ENCODE peak calls at places on chromosomes 2 and 18, in four cellular contexts. S, V, X and U are unnamed samples.

GRCh38 chr2:230347659-230348305 is 20.8 kb downstream of the SP140L start:
- DNase-seq in S (peak), V (no peak), X (no peak), U (no peak)

GRCh38 chr2:33929467-33929866 is 330.4 kb upstream of the FAM98A start:
- DNase-seq in S (peak), V (no peak), X (no peak), U (no peak)

GRCh38 chr2:196233808-196234501 is 62.6 kb upstream of the STK17B start:
- DNase-seq in S (peak), V (no peak), X (no peak), U (no peak)

GRCh38 chr2:119393971-119394748 is 27.4 kb downstream of the DBI start:
- DNase-seq in S (no peak), V (no peak), X (no peak), U (no peak)

GRCh38 chr2:239252433-239253200 is 148.2 kb downstream of the HDAC4 start:
- DNase-seq in S (no peak), V (no peak), X (no peak), U (no peak)

GRCh38 chr2:227460079-227460485 is 11.9 kb upstream of the AGFG1 start:
- DNase-seq in S (no peak), V (no peak), X (no peak), U (no peak)

GRCh38 chr18:58254873-58255511 is 211.0 kb downstream of the NEDD4L start:
- DNase-seq in S (no peak), V (peak), X (no peak), U (no peak)

GRCh38 chr2:238859636-238860347 is 11.9 kb downstream of the TWIST2 start:
- DNase-seq in S (no peak), V (no peak), X (no peak), U (no peak)

GRCh38 chr2:128415768-128416039 is 97.0 kb upstream of the HS6ST1 start:
- DNase-seq in S (no peak), V (no peak), X (no peak), U (no peak)

GRCh38 chr2:6645672-6646071 is 220.0 kb downstream of the CMPK2 start:
- DNase-seq in S (no peak), V (no peak), X (no peak), U (no peak)

GRCh38 chr2:144460981-144461766 is 58.7 kb downstream of the ZEB2 start:
- DNase-seq in S (no peak), V (peak), X (no peak), U (no peak)

GRCh38 chr2:237662671-237663093 is 35.3 kb downstream of the LRRFIP1 start:
- DNase-seq in S (no peak), V (peak), X (peak), U (peak)

GRCh38 chr2:11869423-11869991 is 123.1 kb downstream of the LPIN1 start:
- DNase-seq in S (no peak), V (no peak), X (no peak), U (no peak)

GRCh38 chr2:174762464-174762863 is 1.8 kb downstream of the CHRNA1 start:
- DNase-seq in S (no peak), V (no peak), X (no peak), U (no peak)

GRCh38 chr18:61579581-61579980 is 246.4 kb downstream of the CDH20 start:
- DNase-seq in S (no peak), V (no peak), X (no peak), U (no peak)

GRCh38 chr2:239644016-239644415 is 243.2 kb upstream of the HDAC4 start:
- DNase-seq in S (no peak), V (peak), X (no peak), U (peak)

GRCh38 chr18:54148151-54148550 is 76.3 kb downstream of the MBD2 start:
- DNase-seq in S (no peak), V (no peak), X (no peak), U (no peak)

GRCh38 chr18:23548719-23549118 is 37.6 kb downstream of the NPC1 start:
- DNase-seq in S (no peak), V (no peak), X (no peak), U (no peak)

GRCh38 chr2:2187196-2187595 is 143.9 kb downstream of the MYT1L start:
- DNase-seq in S (no peak), V (no peak), X (no peak), U (no peak)

GRCh38 chr2:231483398-231484329 is 19.4 kb upstream of the NCL start:
- DNase-seq in S (no peak), V (no peak), X (no peak), U (no peak)

GRCh38 chr2:169073972-169074751 is 4.8 kb downstream of the DHRS9 start:
- DNase-seq in S (no peak), V (no peak), X (no peak), U (no peak)

GRCh38 chr2:39181297-39181696 is 60.4 kb upstream of the SOS1 start:
- DNase-seq in S (no peak), V (no peak), X (no peak), U (peak)

GRCh38 chr2:189639003-189639609 is 22.2 kb upstream of the ASNSD1 start:
- DNase-seq in S (no peak), V (no peak), X (no peak), U (no peak)

GRCh38 chr18:56374005-56374655 is 264.3 kb downstream of the TXNL1 start:
- DNase-seq in S (no peak), V (no peak), X (no peak), U (no peak)

GRCh38 chr2:59578349-59578748 is 975.1 kb downstream of the BCL11A start:
- DNase-seq in S (no peak), V (no peak), X (no peak), U (no peak)

GRCh38 chr2:192011196-192011595 is 164.3 kb upstream of the CAVIN2 start:
- DNase-seq in S (no peak), V (no peak), X (no peak), U (no peak)

DNA sequence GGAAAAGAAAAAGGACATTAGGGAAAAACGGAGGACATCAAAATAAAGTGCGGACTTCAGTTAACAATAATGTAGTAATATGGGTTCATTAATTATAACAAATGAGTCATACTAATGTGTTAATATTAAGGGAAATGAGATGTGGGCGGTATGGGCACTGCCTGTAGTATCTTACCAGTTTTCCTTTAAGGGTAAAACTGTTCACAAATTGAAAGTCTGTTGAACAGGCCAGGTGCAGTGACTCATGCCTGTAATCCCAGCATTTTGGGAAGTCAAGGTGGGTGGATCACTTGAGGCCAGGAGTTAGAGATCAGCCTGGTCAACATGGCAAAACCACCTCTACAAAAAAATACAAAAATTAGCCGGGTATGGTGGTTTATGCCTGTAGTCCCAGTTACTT is 56.8 kb upstream of the PMAIP1 start:
- DNase-seq in S (no peak), V (no peak), X (no peak), U (no peak)
- TF ChIP-seq TARDBP in S (no peak), V (no peak), X (no peak), U (no peak)

DNA sequence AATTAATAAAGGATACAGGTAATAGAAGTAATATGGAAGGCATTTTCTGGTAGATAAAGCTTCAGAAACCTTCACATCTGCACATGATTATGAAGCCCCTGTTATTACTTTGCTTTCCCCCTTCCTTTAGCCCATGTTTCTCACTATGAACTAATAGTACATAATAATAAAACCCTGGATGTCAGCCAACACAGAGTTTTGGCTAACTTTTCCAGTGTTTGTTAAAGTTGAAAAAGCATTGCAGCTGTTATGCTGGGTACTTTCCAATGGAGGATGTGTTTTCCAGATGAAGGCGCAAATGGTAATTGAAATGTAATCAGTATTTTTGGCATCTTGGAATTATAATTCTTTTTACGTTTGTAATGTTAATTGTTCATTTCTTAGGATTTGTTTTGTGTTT is 43.5 kb downstream of the SPTBN1 start:
- DNase-seq in S (no peak), V (no peak), X (no peak), U (no peak)
- TF ChIP-seq TARDBP in S (no peak), V (no peak), X (no peak), U (no peak)

DNA sequence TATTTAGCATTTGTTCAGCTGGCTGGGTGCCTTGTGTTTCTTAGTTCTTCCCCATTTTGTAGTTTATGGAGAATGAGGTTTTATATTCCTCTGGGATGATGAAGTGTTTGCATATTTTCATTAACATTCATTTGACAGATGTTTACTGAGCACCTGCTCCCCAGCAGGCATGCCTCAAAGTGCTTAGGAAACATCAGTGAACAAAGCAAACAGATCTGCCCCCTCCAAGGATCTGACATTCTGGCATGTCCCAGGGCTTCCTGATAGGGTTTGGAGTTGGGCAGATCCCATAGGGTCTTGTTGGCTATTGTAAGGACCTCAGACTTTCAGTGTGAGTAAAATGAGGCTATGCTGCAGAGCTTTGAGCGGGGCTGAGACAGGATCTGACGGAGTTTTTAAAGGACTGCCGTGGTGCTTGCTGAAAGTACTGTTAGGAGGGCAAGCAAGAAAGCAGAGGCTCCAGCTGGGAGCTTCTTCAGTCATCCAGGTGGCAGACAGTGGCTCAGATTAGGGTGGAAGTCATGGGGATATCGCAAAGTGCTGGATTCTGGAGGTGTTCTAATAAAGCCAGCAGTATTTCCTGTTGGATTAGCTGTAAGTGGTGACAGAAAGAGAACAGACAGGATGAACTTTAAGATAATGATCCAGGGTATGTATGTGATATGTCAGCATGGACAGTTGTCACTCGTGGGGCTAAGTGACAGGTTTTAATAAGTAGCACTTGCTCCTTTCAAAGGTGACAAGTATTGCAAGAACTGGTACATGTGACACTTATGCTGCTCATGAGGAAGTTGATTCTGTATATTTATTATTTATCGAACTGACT is 11.3 kb upstream of the IAH1 start:
- DNase-seq in S (no peak), V (no peak), X (no peak), U (no peak)
- TF ChIP-seq TARDBP in S (no peak), V (no peak), X (no peak), U (no peak)

GRCh38 chr2:205684871-205685313 is 2.6 kb downstream of the NRP2 start:
- DNase-seq in S (no peak), V (no peak), X (no peak), U (no peak)
- TF ChIP-seq TARDBP in S (no peak), V (no peak), X (no peak), U (no peak)

GRCh38 chr2:10417551-10418335 is 30.4 kb downstream of the ODC1 start:
- DNase-seq in S (no peak), V (no peak), X (no peak), U (no peak)
- TF ChIP-seq TARDBP in S (no peak), V (no peak), X (no peak), U (no peak)